ENCODE peak calls at places on chromosomes 7 and 10, in four cellular contexts. D, W, O and G are unnamed samples.

GRCh38 chr7:158073845-158074840 is 513.5 kb downstream of the PTPRN2 start:
- DNase-seq in D (no peak), W (no peak), O (no peak), G (no peak)

GRCh38 chr10:79356104-79356503 is 8.8 kb downstream of the PPIF start:
- DNase-seq in W (no peak), O (no peak), D (no peak), G (no peak)

GRCh38 chr7:75048435-75049379 is 24.9 kb downstream of the RCC1L start:
- DNase-seq in O (no peak), W (no peak), D (no peak), G (no peak)

GRCh38 chr7:132858760-132859159 is 223.1 kb downstream of the CHCHD3 start:
- DNase-seq in D (no peak), O (no peak), W (no peak), G (no peak)

GRCh38 chr7:135420786-135421185 is 89.1 kb downstream of the CNOT4 start:
- DNase-seq in O (no peak), D (no peak), W (no peak), G (no peak)

GRCh38 chr10:52313350-52314006 is 603 bp upstream of the DKK1 start:
- DNase-seq in W (no peak), O (peak), D (no peak), G (no peak)

GRCh38 chr7:44235582-44236332 is 35.0 kb downstream of the YKT6 start:
- DNase-seq in O (no peak), D (no peak), W (no peak), G (no peak)

GRCh38 chr10:16756561-16757221 is 60.5 kb downstream of the RSU1 start:
- DNase-seq in D (no peak), W (no peak), O (no peak), G (peak)

GRCh38 chr7:150356265-150356897 is 12.2 kb upstream of the REPIN1 start:
- DNase-seq in D (no peak), O (peak), W (no peak), G (no peak)

GRCh38 chr7:151244871-151245346 is 3.6 kb downstream of the SMARCD3 start:
- DNase-seq in O (peak), W (no peak), D (no peak), G (no peak)

GRCh38 chr10:17237915-17238444 is 9.9 kb downstream of the VIM start:
- DNase-seq in W (no peak), O (no peak), D (no peak), G (no peak)

GRCh38 chr10:71728218-71728737 is 8.7 kb upstream of the C10orf105 start:
- DNase-seq in O (peak), D (no peak), W (no peak), G (no peak)

GRCh38 chr7:24573008-24573553 is at the start of gene PALS2:
- DNase-seq in O (peak), D (peak), W (peak), G (no peak)

DNA sequence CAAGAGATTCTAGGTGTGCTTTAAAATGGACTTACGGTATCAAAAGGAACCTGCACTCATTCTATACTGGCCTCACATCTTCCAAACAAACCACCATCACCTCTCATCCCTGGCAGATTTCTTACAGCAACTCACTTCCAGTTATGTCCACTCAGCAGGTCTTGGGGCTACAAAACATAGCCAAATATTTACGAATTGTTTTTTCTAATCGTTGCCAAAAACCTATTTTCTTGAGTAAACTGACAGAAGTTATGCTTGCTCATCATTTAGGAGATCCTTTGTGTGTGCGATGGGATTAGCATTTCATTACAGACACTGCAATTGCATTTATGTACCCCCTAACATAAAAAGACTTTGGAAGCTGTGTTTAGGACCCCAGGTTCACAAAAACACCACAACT is 2.7 kb downstream of the KCNMA1 start:
- DNase-seq in O (no peak), D (no peak), W (no peak), G (no peak)
- H3K4me3 ChIP-seq in O (no peak), D (no peak), W (no peak), G (no peak)

GRCh38 chr10:74841265-74841973 is 15.0 kb downstream of the KAT6B start:
- DNase-seq in W (peak), D (no peak), O (no peak), G (no peak)
- H3K4me3 ChIP-seq in W (no peak), D (no peak), O (no peak), G (no peak)

DNA sequence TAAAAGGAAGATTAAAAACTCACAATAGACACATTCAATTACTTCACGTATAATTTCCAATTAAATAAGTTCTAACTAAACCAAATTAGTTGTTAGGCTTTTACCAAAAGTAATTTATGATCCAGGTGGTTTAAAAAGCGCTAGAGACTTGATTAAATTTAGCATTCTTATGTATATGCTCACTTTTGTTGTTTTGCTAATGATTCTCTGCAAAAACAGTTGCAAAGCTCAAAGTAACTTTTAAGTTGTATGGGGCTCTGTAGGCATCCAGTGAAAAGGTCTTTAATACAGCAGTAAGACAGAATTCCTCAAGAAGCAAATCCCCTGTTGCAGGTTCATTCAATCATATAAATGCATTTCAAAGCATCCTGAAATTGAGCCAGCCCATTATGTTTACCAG is 15.6 kb upstream of the PNPLA8 start:
- DNase-seq in W (no peak), O (peak), D (no peak), G (no peak)
- H3K4me3 ChIP-seq in W (no peak), O (no peak), D (no peak), G (no peak)

GRCh38 chr10:49679480-49679893 is at the start of gene C10orf53:
- DNase-seq in O (peak), W (peak), D (peak), G (no peak)
- H3K4me3 ChIP-seq in O (no peak), W (no peak), D (no peak), G (peak)